ENCODE peak calls at places on chromosomes 2 and 18, in eight cellular contexts. K is activated CD4-positive, alpha-beta T cell treated with anti-CD3 and anti-CD28 coated beads, Interleukin-2, amount 50 U/mL, for 24 hours; U is fibroblast of villous mesenchyme; S is activated naive CD8-positive, alpha-beta T cell treated with anti-CD3 and anti-CD28 coated beads, Interleukin-2, amount 50 U/mL, for 16 hours; D is lower lobe of right lung; F is NCI-H524 treated with DMSO at 0.1 percent for 48 hours; G is endothelial cell; L is EL. B is an unnamed sample.

GRCh38 chr2:154554046-154554445 is 144.4 kb upstream of the KCNJ3 start:
- DNase-seq in U (no peak), G (no peak), D (no peak), F (no peak), S (no peak), K (no peak), L (no peak), B (no peak)

GRCh38 chr18:73408434-73408833 is 540.6 kb upstream of the NETO1 start:
- DNase-seq in K (no peak), G (no peak), S (no peak), F (no peak), D (no peak), L (no peak), U (peak), B (no peak)

GRCh38 chr2:195562624-195563566 is 94.1 kb upstream of the SLC39A10 start:
- DNase-seq in S (no peak), G (no peak), D (no peak), U (peak), K (no peak), L (no peak), F (no peak), B (no peak)

GRCh38 chr2:170362895-170363582 is 185.1 kb downstream of the MYO3B start:
- DNase-seq in L (no peak), F (no peak), S (no peak), K (no peak), G (no peak), U (peak), D (no peak), B (no peak)

GRCh38 chr2:13558368-13558767 is 841.6 kb downstream of the TRIB2 start:
- DNase-seq in S (no peak), F (no peak), L (no peak), U (peak), K (no peak), G (no peak), D (no peak), B (no peak)

GRCh38 chr18:80147418-80148315 is 38.6 kb downstream of the ADNP2 start:
- DNase-seq in L (peak), F (no peak), G (peak), K (peak), D (peak), S (peak), U (peak), B (no peak)

GRCh38 chr2:6880200-6880733 is 2.7 kb downstream of the RSAD2 start:
- DNase-seq in K (no peak), G (no peak), D (no peak), S (no peak), L (peak), F (no peak), U (no peak), B (no peak)

GRCh38 chr2:211216221-211216620 is 659.8 kb downstream of the CPS1 start:
- DNase-seq in L (no peak), D (no peak), K (no peak), U (no peak), F (no peak), S (no peak), G (no peak), B (no peak)

GRCh38 chr2:71746946-71747501 is 293.7 kb downstream of the DYSF start:
- DNase-seq in G (no peak), K (no peak), D (peak), F (no peak), L (peak), U (peak), S (no peak), B (no peak)

GRCh38 chr2:238238766-238239551 is 879 bp downstream of the HES6 start:
- DNase-seq in G (no peak), L (no peak), D (peak), F (no peak), U (no peak), K (no peak), S (no peak), B (peak)

GRCh38 chr2:165634855-165635254 is 159.2 kb downstream of the GALNT3 start:
- DNase-seq in G (peak), K (no peak), U (peak), L (peak), S (no peak), D (no peak), F (no peak), B (no peak)

GRCh38 chr2:200635251-200635650 is 49.4 kb downstream of the AOX1 start:
- DNase-seq in U (no peak), K (no peak), D (no peak), S (no peak), F (no peak), L (no peak), G (no peak), B (no peak)

GRCh38 chr2:18987592-18988073 is 370.8 kb downstream of the OSR1 start:
- DNase-seq in F (no peak), D (peak), G (no peak), L (peak), S (no peak), K (no peak), U (peak), B (no peak)

GRCh38 chr2:119760876-119761275 is 1.2 kb downstream of the PTPN4 start:
- DNase-seq in S (no peak), D (no peak), L (peak), U (peak), K (no peak), G (no peak), F (no peak), B (no peak)

GRCh38 chr2:36515538-36515937 is 82.4 kb downstream of the FEZ2 start:
- DNase-seq in G (no peak), F (no peak), K (no peak), L (no peak), U (no peak), D (no peak), S (no peak), B (no peak)

GRCh38 chr2:100643906-100644501 is 81.2 kb downstream of the PDCL3 start:
- DNase-seq in F (no peak), S (no peak), L (no peak), D (no peak), K (no peak), G (no peak), U (no peak), B (no peak)

GRCh38 chr2:37984176-37984575 is 59.1 kb downstream of the RMDN2 start:
- DNase-seq in S (no peak), K (no peak), D (no peak), L (no peak), G (no peak), F (no peak), U (no peak), B (no peak)

GRCh38 chr2:157192445-157193423 is 64.8 kb upstream of the GALNT5 start:
- DNase-seq in K (no peak), L (no peak), G (no peak), S (no peak), F (no peak), D (no peak), U (no peak), B (no peak)

GRCh38 chr2:240624950-240625621 is at the start of gene GPR35:
- DNase-seq in K (peak), L (peak), U (peak), S (no peak), G (no peak), F (no peak), D (peak), B (peak)

GRCh38 chr2:73339171-73339678 is 45.9 kb upstream of the EGR4 start:
- DNase-seq in L (no peak), U (no peak), D (no peak), G (no peak), F (no peak), K (no peak), S (no peak), B (no peak)

GRCh38 chr18:32847719-32848118 is 74.9 kb upstream of the KLHL14 start:
- DNase-seq in U (no peak), F (no peak), L (no peak), S (no peak), D (no peak), G (no peak), K (no peak), B (no peak)

GRCh38 chr2:141554810-141555209 is 576.0 kb downstream of the LRP1B start:
- DNase-seq in L (peak), S (no peak), D (no peak), K (no peak), F (peak), U (peak), G (peak), B (no peak)

GRCh38 chr18:68779169-68779568 is 18.7 kb upstream of the CCDC102B start:
- DNase-seq in S (no peak), L (peak), K (no peak), U (peak), G (no peak), F (no peak), D (no peak), B (no peak)

GRCh38 chr2:150141241-150142001 is 346.0 kb downstream of the RND3 start:
- DNase-seq in G (no peak), L (peak), U (no peak), F (no peak), S (no peak), K (no peak), D (no peak), B (no peak)

GRCh38 chr2:23493849-23494248 is 108.9 kb downstream of the KLHL29 start:
- DNase-seq in D (no peak), L (no peak), S (no peak), U (no peak), F (no peak), K (no peak), G (no peak), B (no peak)

GRCh38 chr2:127991742-127992141 is 36.1 kb downstream of the SAP130 start:
- DNase-seq in L (no peak), K (no peak), S (no peak), G (no peak), U (no peak), D (no peak), F (no peak), B (no peak)

GRCh38 chr2:234676859-234677450 is 180.1 kb upstream of the ARL4C start:
- DNase-seq in D (no peak), L (no peak), U (no peak), K (no peak), S (no peak), F (no peak), G (no peak), B (no peak)

GRCh38 chr2:225597911-225598310 is 198.4 kb downstream of the NYAP2 start:
- DNase-seq in D (no peak), U (no peak), L (peak), F (no peak), S (no peak), G (no peak), K (no peak), B (no peak)

GRCh38 chr18:22505136-22505535 is 87.4 kb upstream of the CTAGE1 start:
- DNase-seq in G (no peak), F (no peak), K (no peak), U (peak), L (peak), S (no peak), D (no peak), B (no peak)

GRCh38 chr2:214809751-214810564 is 475 bp upstream of the BARD1 start:
- DNase-seq in K (peak), S (peak), G (peak), U (peak), F (peak), D (peak), L (peak), B (peak)

GRCh38 chr2:1736045-1736444 is 8.3 kb downstream of the PXDN start:
- DNase-seq in L (peak), S (no peak), K (no peak), D (no peak), U (peak), G (no peak), F (no peak), B (no peak)

GRCh38 chr18:59359576-59359952 is 499 bp upstream of the LMAN1 start:
- DNase-seq in D (no peak), K (no peak), U (no peak), F (no peak), S (no peak), G (no peak), L (no peak), B (no peak)

GRCh38 chr2:182897137-182897536 is 30.7 kb upstream of the FRZB start:
- DNase-seq in F (no peak), U (no peak), S (no peak), G (no peak), L (peak), K (no peak), D (no peak), B (no peak)

GRCh38 chr2:29443627-29444026 is 328.4 kb downstream of the CLIP4 start:
- DNase-seq in D (no peak), L (peak), K (no peak), G (no peak), U (peak), S (no peak), F (no peak), B (no peak)

GRCh38 chr2:71800106-71800809 is 346.9 kb downstream of the DYSF start:
- DNase-seq in S (no peak), K (no peak), G (no peak), F (no peak), D (no peak), L (no peak), U (no peak), B (no peak)

GRCh38 chr2:217179854-217180253 is 320.0 kb upstream of the TNP1 start:
- DNase-seq in U (peak), S (no peak), L (no peak), F (no peak), K (no peak), G (no peak), D (no peak), B (no peak)

GRCh38 chr18:75959150-75959549 is 531.6 kb upstream of the SMIM21 start:
- DNase-seq in L (no peak), U (no peak), D (no peak), F (no peak), S (no peak), K (no peak), G (no peak), B (no peak)